ENCODE peak calls at places on chromosome 1, in four cellular contexts. Q, M, B and A are unnamed samples.

GRCh38 chr1:42953182-42954180 is 5.2 kb downstream of the SLC2A1 start:
- DNase-seq in M (no peak), Q (no peak), B (no peak), A (no peak)

GRCh38 chr1:16617101-16617727 is 3.9 kb upstream of the NBPF1 start:
- DNase-seq in B (no peak), Q (no peak), M (peak; percentile 57), A (no peak)

GRCh38 chr1:202155478-202156021 is 4.9 kb downstream of the PTPN7 start:
- DNase-seq in Q (no peak), M (peak; percentile 23), B (no peak), A (no peak)

GRCh38 chr1:80987106-80987505 is 813.6 kb upstream of the ADGRL2 start:
- DNase-seq in B (no peak), M (no peak), Q (no peak), A (no peak)

GRCh38 chr1:9143250-9143649 is 14.3 kb upstream of the GPR157 start:
- DNase-seq in Q (no peak), M (no peak), B (no peak), A (no peak)

GRCh38 chr1:226603030-226603960 is 54.7 kb downstream of the STUM start:
- DNase-seq in B (no peak), Q (no peak), M (no peak), A (no peak)

GRCh38 chr1:240426056-240426455 is 185.9 kb downstream of the GREM2 start:
- DNase-seq in M (no peak), Q (no peak), B (no peak), A (no peak)

GRCh38 chr1:155032886-155033285 is 695 bp downstream of the DCST2 start:
- DNase-seq in M (no peak), Q (no peak), B (no peak), A (no peak)

GRCh38 chr1:66571789-66572188 is 37.8 kb downstream of the SGIP1 start:
- DNase-seq in M (no peak), B (no peak), Q (peak; percentile 34), A (peak; percentile 75)

GRCh38 chr1:221979461-221980032 is 237.7 kb upstream of the DUSP10 start:
- DNase-seq in M (peak; percentile 7), B (peak; percentile 12), Q (peak; percentile 34), A (no peak)
- TF ChIP-seq CTCF in M (no peak), B (no peak), Q (peak; percentile 73), A (peak; percentile 39)

GRCh38 chr1:205248793-205249601 is 21.3 kb downstream of the TMCC2 start:
- DNase-seq in B (no peak), M (peak; percentile 69), Q (no peak), A (no peak)
- TF ChIP-seq TCF7L2 in B (no peak), M (no peak), Q (no peak), A (no peak)

GRCh38 chr1:94045465-94046056 is 75.4 kb downstream of the ABCA4 start:
- DNase-seq in Q (peak; percentile 91), B (peak; percentile 83), M (peak; percentile 55), A (peak; percentile 75)
- TF ChIP-seq CTCF in Q (peak; percentile 83), B (peak; percentile 89), M (peak; percentile 87), A (peak; percentile 88)

GRCh38 chr1:101506541-101507164 is 269.8 kb downstream of the S1PR1 start:
- DNase-seq in Q (peak; percentile 24), B (peak; percentile 44), M (peak; percentile 56), A (peak; percentile 8)
- TF ChIP-seq TCF7L2 in Q (no peak), B (no peak), M (no peak), A (no peak)

DNA sequence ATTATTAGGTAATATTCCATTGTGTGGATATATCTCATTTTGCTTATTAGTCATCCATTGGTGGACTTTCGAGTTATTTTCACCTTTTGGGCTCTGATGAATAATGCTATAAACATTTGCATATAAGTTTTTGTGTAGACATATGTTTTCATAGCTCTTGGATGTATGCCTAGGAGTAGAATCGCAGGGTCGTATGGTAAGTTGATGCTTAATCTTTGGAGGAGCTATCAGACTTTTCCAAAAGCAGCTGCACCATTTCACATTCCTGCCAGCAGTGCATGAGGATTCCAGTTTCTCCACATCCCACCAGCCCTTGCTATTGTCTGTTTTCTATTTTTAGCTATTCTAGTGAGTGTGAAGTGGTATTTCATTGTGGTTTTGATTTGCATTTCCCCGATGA is 120.3 kb upstream of the TMEM51 start:
- DNase-seq in Q (no peak), B (no peak), M (no peak), A (no peak)
- TF ChIP-seq CTCF in Q (peak; percentile 37), B (no peak), M (no peak), A (no peak)